ENCODE peak calls at places on chromosome 10, in seven cellular contexts. A is Ammon's horn; D is left ventricle myocardium inferior; O is activated naive CD4-positive, alpha-beta T cell treated with anti-CD3 and anti-CD28 coated beads, Interleukin-2, amount 10 ng/mL, durations not matched to agents 7 days and 5 days; P is SK-N-DZ; L is germinal center; B is GM06990. Y is an unnamed sample.

GRCh38 chr10:80700252-80700651 is 162.6 kb downstream of the SH2D4B start:
- DNase-seq in D (no peak), O (no peak), A (no peak), P (no peak), L (no peak), B (no peak), Y (no peak)

GRCh38 chr10:47050618-47051455 is 139.6 kb downstream of the PTPN20 start:
- DNase-seq in D (no peak), B (no peak), A (no peak), L (no peak), P (no peak), O (no peak), Y (no peak)

GRCh38 chr10:104908581-104908980 is 267.5 kb downstream of the SORCS3 start:
- DNase-seq in P (no peak), O (no peak), L (no peak), A (no peak), B (no peak), D (no peak), Y (no peak)

GRCh38 chr10:25627606-25628005 is 306.4 kb upstream of the MYO3A start:
- DNase-seq in A (peak; percentile 31), D (no peak), P (no peak), O (no peak), B (no peak), L (no peak), Y (no peak)

GRCh38 chr10:44864042-44864436 is 47.1 kb upstream of the TMEM72 start:
- DNase-seq in D (no peak), L (no peak), O (no peak), P (no peak), B (no peak), A (peak; percentile 58), Y (no peak)

GRCh38 chr10:71086439-71087080 is 125.8 kb upstream of the UNC5B start:
- DNase-seq in D (no peak), P (no peak), O (no peak), B (no peak), L (no peak), A (no peak), Y (no peak)

GRCh38 chr10:60377955-60378354 is 11.7 kb downstream of the ANK3 start:
- DNase-seq in P (no peak), D (no peak), O (no peak), A (no peak), B (no peak), L (no peak), Y (peak; percentile 61)

GRCh38 chr10:129912161-129912917 is 51.7 kb downstream of the EBF3 start:
- DNase-seq in D (no peak), L (no peak), B (no peak), A (no peak), O (no peak), P (peak; percentile 67), Y (peak; percentile 81)

GRCh38 chr10:79249156-79250121 is 97.8 kb upstream of the PPIF start:
- DNase-seq in B (peak; percentile 83), P (no peak), D (no peak), L (peak; percentile 34), O (peak; percentile 27), A (no peak), Y (no peak)

GRCh38 chr10:3676564-3676963 is 108.4 kb downstream of the KLF6 start:
- DNase-seq in D (no peak), A (no peak), L (peak; percentile 47), P (no peak), O (no peak), B (no peak), Y (no peak)

GRCh38 chr10:91051834-91052233 is 130.9 kb upstream of the ANKRD1 start:
- DNase-seq in D (peak; percentile 24), O (no peak), L (no peak), B (no peak), A (peak; percentile 82), P (no peak), Y (no peak)

GRCh38 chr10:115432188-115432819 is 339.1 kb downstream of the ATRNL1 start:
- DNase-seq in O (no peak), D (no peak), P (peak; percentile 24), L (no peak), A (no peak), B (no peak), Y (peak; percentile 3)

GRCh38 chr10:81603106-81603620 is 271.8 kb upstream of the NRG3 start:
- DNase-seq in B (no peak), A (no peak), D (no peak), P (no peak), L (no peak), O (no peak), Y (no peak)

GRCh38 chr10:67934331-67934730 is 49.9 kb downstream of the SIRT1 start:
- DNase-seq in A (peak; percentile 4), L (no peak), D (no peak), B (no peak), O (no peak), P (no peak), Y (no peak)

GRCh38 chr10:96959733-96960132 is 127.6 kb downstream of the LCOR start:
- DNase-seq in B (no peak), D (no peak), A (no peak), P (no peak), O (no peak), L (no peak), Y (no peak)

GRCh38 chr10:102401735-102402511 is 6.4 kb downstream of the NFKB2 start:
- DNase-seq in A (no peak), D (no peak), P (no peak), O (no peak), B (no peak), L (no peak), Y (peak; percentile 43)

GRCh38 chr10:3192856-3193635 is 20.5 kb upstream of the PITRM1 start:
- DNase-seq in A (peak; percentile 69), P (peak; percentile 49), L (peak; percentile 65), B (no peak), O (peak; percentile 63), D (no peak), Y (peak; percentile 74)

GRCh38 chr10:6678211-6678803 is 98.2 kb upstream of the PRKCQ start:
- DNase-seq in A (peak; percentile 72), B (no peak), P (peak; percentile 33), L (peak; percentile 30), D (peak; percentile 37), O (peak; percentile 74), Y (peak; percentile 33)

GRCh38 chr10:50554381-50554994 is 69.3 kb downstream of the SGMS1 start:
- DNase-seq in B (no peak), P (no peak), A (no peak), O (no peak), D (peak; percentile 22), L (no peak), Y (no peak)

GRCh38 chr10:88490216-88490980 is 92.7 kb downstream of the RNLS start:
- DNase-seq in D (no peak), P (no peak), O (no peak), L (no peak), A (no peak), B (no peak), Y (no peak)

GRCh38 chr10:60604356-60604755 is 173.9 kb upstream of the CDK1 start:
- DNase-seq in L (no peak), A (peak; percentile 62), P (no peak), O (no peak), B (no peak), D (no peak), Y (no peak)

GRCh38 chr10:63265646-63266207 is 132.6 kb downstream of the NRBF2 start:
- DNase-seq in L (no peak), P (no peak), D (no peak), B (no peak), O (no peak), A (no peak), Y (no peak)

GRCh38 chr10:17836917-17837316 is 27.8 kb downstream of the MRC1 start:
- DNase-seq in A (peak; percentile 47), P (no peak), L (no peak), B (no peak), O (no peak), D (peak; percentile 18), Y (peak; percentile 46)

GRCh38 chr10:119494224-119495060 is 48.1 kb downstream of the RGS10 start:
- DNase-seq in D (no peak), A (no peak), L (no peak), B (no peak), O (no peak), P (no peak), Y (peak; percentile 44)

GRCh38 chr10:105138287-105138854 is 497.3 kb downstream of the SORCS3 start:
- DNase-seq in O (no peak), A (peak; percentile 40), P (no peak), B (no peak), L (no peak), D (peak; percentile 51), Y (no peak)

GRCh38 chr10:61286695-61287094 is 166.5 kb downstream of the TMEM26 start:
- DNase-seq in O (peak; percentile 51), L (peak; percentile 5), D (no peak), P (no peak), B (peak; percentile 65), A (no peak), Y (no peak)

GRCh38 chr10:75395171-75395954 is 6.2 kb downstream of the ZNF503 start:
- DNase-seq in D (peak; percentile 53), O (peak; percentile 42), P (no peak), A (no peak), B (peak; percentile 29), L (peak; percentile 73), Y (peak; percentile 82)

GRCh38 chr10:132333386-132333785 is 1.4 kb downstream of the LRRC27 start:
- DNase-seq in B (no peak), L (no peak), D (no peak), A (no peak), P (no peak), O (no peak), Y (no peak)

Y was measured in AG08395.